ENCODE peak calls at places on chromosomes 11 and 22, in eight cellular contexts. One of them, this sample, is unnamed.

GRCh38 chr11:65209711-65210360 is 28.1 kb downstream of the CAPN1 start:
- DNase-seq in suprapubic skin: peak
- DNase-seq in AG09309: no peak
- DNase-seq in IMR-90: no peak
- DNase-seq in heart left ventricle: no peak
- DNase-seq in RWPE2: no peak
- DNase-seq in kidney epithelial cell: no peak
- DNase-seq in fibroblast of lung: no peak
- DNase-seq in this sample: no peak

GRCh38 chr22:38423512-38424503 is 31.2 kb downstream of the KCNJ4 start:
- DNase-seq in suprapubic skin: no peak
- DNase-seq in AG09309: no peak
- DNase-seq in IMR-90: no peak
- DNase-seq in heart left ventricle: peak
- DNase-seq in RWPE2: no peak
- DNase-seq in kidney epithelial cell: no peak
- DNase-seq in fibroblast of lung: no peak
- DNase-seq in this sample: no peak

GRCh38 chr11:125394306-125394705 is 101.8 kb downstream of the FEZ1 start:
- DNase-seq in suprapubic skin: no peak
- DNase-seq in AG09309: no peak
- DNase-seq in IMR-90: no peak
- DNase-seq in heart left ventricle: no peak
- DNase-seq in RWPE2: no peak
- DNase-seq in kidney epithelial cell: no peak
- DNase-seq in fibroblast of lung: no peak
- DNase-seq in this sample: no peak

GRCh38 chr11:114615448-114616361 is 20.1 kb upstream of the NXPE4 start:
- DNase-seq in suprapubic skin: no peak
- DNase-seq in AG09309: no peak
- DNase-seq in IMR-90: no peak
- DNase-seq in heart left ventricle: no peak
- DNase-seq in RWPE2: no peak
- DNase-seq in kidney epithelial cell: no peak
- DNase-seq in fibroblast of lung: no peak
- DNase-seq in this sample: no peak

GRCh38 chr22:31447337-31447736 is 42.3 kb downstream of the EIF4ENIF1 start:
- DNase-seq in suprapubic skin: no peak
- DNase-seq in AG09309: no peak
- DNase-seq in IMR-90: no peak
- DNase-seq in heart left ventricle: peak
- DNase-seq in RWPE2: no peak
- DNase-seq in kidney epithelial cell: no peak
- DNase-seq in fibroblast of lung: no peak
- DNase-seq in this sample: no peak

GRCh38 chr11:10648896-10649295 is 44.7 kb downstream of the IRAG1 start:
- DNase-seq in suprapubic skin: peak
- DNase-seq in AG09309: no peak
- DNase-seq in IMR-90: no peak
- DNase-seq in heart left ventricle: no peak
- DNase-seq in RWPE2: no peak
- DNase-seq in kidney epithelial cell: no peak
- DNase-seq in fibroblast of lung: no peak
- DNase-seq in this sample: no peak

GRCh38 chr11:8219257-8220021 is 44.2 kb downstream of the LMO1 start:
- DNase-seq in suprapubic skin: no peak
- DNase-seq in AG09309: no peak
- DNase-seq in IMR-90: peak
- DNase-seq in heart left ventricle: peak
- DNase-seq in RWPE2: no peak
- DNase-seq in kidney epithelial cell: peak
- DNase-seq in fibroblast of lung: peak
- DNase-seq in this sample: peak

GRCh38 chr11:3178349-3178748 is 13.2 kb upstream of the OSBPL5 start:
- DNase-seq in suprapubic skin: no peak
- DNase-seq in AG09309: no peak
- DNase-seq in IMR-90: no peak
- DNase-seq in heart left ventricle: no peak
- DNase-seq in RWPE2: no peak
- DNase-seq in kidney epithelial cell: no peak
- DNase-seq in fibroblast of lung: peak
- DNase-seq in this sample: peak

GRCh38 chr22:50600967-50601668 is 525 bp downstream of the MAPK8IP2 start:
- DNase-seq in suprapubic skin: no peak
- DNase-seq in AG09309: no peak
- DNase-seq in IMR-90: no peak
- DNase-seq in heart left ventricle: no peak
- DNase-seq in RWPE2: peak
- DNase-seq in kidney epithelial cell: no peak
- DNase-seq in fibroblast of lung: no peak
- DNase-seq in this sample: no peak

GRCh38 chr11:72844356-72844755 is 30.1 kb downstream of the ATG16L2 start:
- DNase-seq in suprapubic skin: no peak
- DNase-seq in AG09309: peak
- DNase-seq in IMR-90: peak
- DNase-seq in heart left ventricle: peak
- DNase-seq in RWPE2: no peak
- DNase-seq in kidney epithelial cell: no peak
- DNase-seq in fibroblast of lung: peak
- DNase-seq in this sample: peak

GRCh38 chr11:70567680-70568503 is 169.6 kb downstream of the CTTN start:
- DNase-seq in suprapubic skin: no peak
- DNase-seq in AG09309: no peak
- DNase-seq in IMR-90: peak
- DNase-seq in heart left ventricle: peak
- DNase-seq in RWPE2: peak
- DNase-seq in kidney epithelial cell: no peak
- DNase-seq in fibroblast of lung: peak
- DNase-seq in this sample: peak

GRCh38 chr11:47356129-47356997 is 3.9 kb upstream of the MYBPC3 start:
- DNase-seq in suprapubic skin: no peak
- DNase-seq in AG09309: no peak
- DNase-seq in IMR-90: no peak
- DNase-seq in heart left ventricle: no peak
- DNase-seq in RWPE2: no peak
- DNase-seq in kidney epithelial cell: no peak
- DNase-seq in fibroblast of lung: no peak
- DNase-seq in this sample: no peak

GRCh38 chr11:47355283-47356128 is 3.0 kb upstream of the MYBPC3 start:
- DNase-seq in suprapubic skin: peak
- DNase-seq in AG09309: peak
- DNase-seq in IMR-90: peak
- DNase-seq in heart left ventricle: peak
- DNase-seq in RWPE2: peak
- DNase-seq in kidney epithelial cell: peak
- DNase-seq in fibroblast of lung: peak
- DNase-seq in this sample: peak

GRCh38 chr11:47354913-47355282 is 2.4 kb upstream of the MYBPC3 start:
- DNase-seq in suprapubic skin: no peak
- DNase-seq in AG09309: no peak
- DNase-seq in IMR-90: no peak
- DNase-seq in heart left ventricle: no peak
- DNase-seq in RWPE2: no peak
- DNase-seq in kidney epithelial cell: no peak
- DNase-seq in fibroblast of lung: no peak
- DNase-seq in this sample: no peak

GRCh38 chr11:47352556-47352955 is at the start of gene MYBPC3:
- DNase-seq in suprapubic skin: no peak
- DNase-seq in AG09309: no peak
- DNase-seq in IMR-90: no peak
- DNase-seq in heart left ventricle: peak
- DNase-seq in RWPE2: no peak
- DNase-seq in kidney epithelial cell: no peak
- DNase-seq in fibroblast of lung: no peak
- DNase-seq in this sample: no peak

GRCh38 chr11:47353978-47354774 is 1.7 kb upstream of the MYBPC3 start:
- DNase-seq in suprapubic skin: no peak
- DNase-seq in AG09309: no peak
- DNase-seq in IMR-90: no peak
- DNase-seq in heart left ventricle: no peak
- DNase-seq in RWPE2: no peak
- DNase-seq in kidney epithelial cell: no peak
- DNase-seq in fibroblast of lung: no peak
- DNase-seq in this sample: no peak
- H3K4me3 ChIP-seq in suprapubic skin: peak
- H3K4me3 ChIP-seq in AG09309: no peak
- H3K4me3 ChIP-seq in IMR-90: no peak
- H3K4me3 ChIP-seq in heart left ventricle: no peak
- H3K4me3 ChIP-seq in RWPE2: no peak
- H3K4me3 ChIP-seq in kidney epithelial cell: no peak
- H3K4me3 ChIP-seq in fibroblast of lung: no peak
- H3K4me3 ChIP-seq in this sample: peak

GRCh38 chr11:94746721-94747120 is 21.4 kb upstream of the AMOTL1 start:
- DNase-seq in suprapubic skin: no peak
- DNase-seq in AG09309: no peak
- DNase-seq in IMR-90: no peak
- DNase-seq in heart left ventricle: no peak
- DNase-seq in RWPE2: no peak
- DNase-seq in kidney epithelial cell: no peak
- DNase-seq in fibroblast of lung: no peak
- DNase-seq in this sample: no peak
- TF ChIP-seq CTCF in suprapubic skin: no peak
- TF ChIP-seq CTCF in AG09309: no peak
- TF ChIP-seq CTCF in IMR-90: no peak
- TF ChIP-seq CTCF in heart left ventricle: no peak
- TF ChIP-seq CTCF in RWPE2: no peak
- TF ChIP-seq CTCF in kidney epithelial cell: no peak
- TF ChIP-seq CTCF in fibroblast of lung: no peak
- TF ChIP-seq CTCF in this sample: no peak

GRCh38 chr11:63764712-63765631 is 3.6 kb downstream of the ZFTA start:
- DNase-seq in suprapubic skin: no peak
- DNase-seq in AG09309: no peak
- DNase-seq in IMR-90: no peak
- DNase-seq in heart left ventricle: no peak
- DNase-seq in RWPE2: peak
- DNase-seq in kidney epithelial cell: no peak
- DNase-seq in fibroblast of lung: no peak
- DNase-seq in this sample: no peak

GRCh38 chr11:63764201-63764711 is 4.3 kb downstream of the ZFTA start:
- DNase-seq in suprapubic skin: no peak
- DNase-seq in AG09309: no peak
- DNase-seq in IMR-90: no peak
- DNase-seq in heart left ventricle: peak
- DNase-seq in RWPE2: no peak
- DNase-seq in kidney epithelial cell: no peak
- DNase-seq in fibroblast of lung: no peak
- DNase-seq in this sample: no peak

GRCh38 chr11:63762662-63763505 is 5.7 kb downstream of the ZFTA start:
- DNase-seq in suprapubic skin: no peak
- DNase-seq in AG09309: no peak
- DNase-seq in IMR-90: no peak
- DNase-seq in heart left ventricle: peak
- DNase-seq in RWPE2: no peak
- DNase-seq in kidney epithelial cell: no peak
- DNase-seq in fibroblast of lung: peak
- DNase-seq in this sample: no peak

GRCh38 chr11:63761870-63762661 is 6.5 kb downstream of the ZFTA start:
- DNase-seq in suprapubic skin: no peak
- DNase-seq in AG09309: no peak
- DNase-seq in IMR-90: no peak
- DNase-seq in heart left ventricle: peak
- DNase-seq in RWPE2: no peak
- DNase-seq in kidney epithelial cell: no peak
- DNase-seq in fibroblast of lung: no peak
- DNase-seq in this sample: no peak

DNA sequence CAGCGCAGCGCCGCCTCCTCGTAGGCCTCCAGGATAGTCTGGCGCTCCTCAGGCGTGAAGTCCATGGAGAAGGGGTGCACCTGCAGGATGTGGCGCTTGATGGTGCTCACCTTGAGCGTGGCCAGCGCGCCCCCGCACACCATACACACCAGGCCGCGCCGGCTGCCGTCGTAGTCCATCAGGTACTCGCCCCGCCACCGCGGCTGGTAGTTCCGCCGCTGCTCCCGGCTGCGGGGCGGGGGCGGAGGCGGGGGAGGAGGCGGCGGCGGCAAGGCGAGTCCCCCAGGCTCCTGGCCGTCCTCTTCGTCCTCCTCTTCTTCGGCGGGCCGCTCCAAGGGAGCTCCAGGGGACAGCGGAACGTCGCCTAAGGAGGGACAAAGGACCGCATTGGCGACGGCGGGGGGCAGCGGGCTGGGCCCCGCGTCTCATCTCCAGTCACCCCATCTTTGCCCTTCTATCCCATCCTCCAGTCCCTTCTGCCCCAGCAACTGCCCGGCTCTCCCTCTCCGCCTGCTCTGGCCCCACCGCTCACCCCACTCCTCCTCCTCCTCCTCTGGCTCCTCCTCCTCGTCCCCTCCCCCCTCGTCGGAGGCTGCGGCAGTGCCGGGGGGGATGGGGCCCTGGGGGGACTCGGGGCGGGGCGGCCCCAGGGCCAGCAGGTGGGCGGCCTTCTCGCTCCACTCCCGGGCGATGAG is 4.9 kb downstream of the ZFTA start:
- DNase-seq in suprapubic skin: no peak
- DNase-seq in AG09309: no peak
- DNase-seq in IMR-90: no peak
- DNase-seq in heart left ventricle: peak
- DNase-seq in RWPE2: peak
- DNase-seq in kidney epithelial cell: no peak
- DNase-seq in fibroblast of lung: no peak
- DNase-seq in this sample: no peak
- H3K4me3 ChIP-seq in suprapubic skin: peak
- H3K4me3 ChIP-seq in AG09309: no peak
- H3K4me3 ChIP-seq in IMR-90: no peak
- H3K4me3 ChIP-seq in heart left ventricle: no peak
- H3K4me3 ChIP-seq in RWPE2: no peak
- H3K4me3 ChIP-seq in kidney epithelial cell: no peak
- H3K4me3 ChIP-seq in fibroblast of lung: no peak
- H3K4me3 ChIP-seq in this sample: no peak

GRCh38 chr22:27686534-27686933 is 115.0 kb downstream of the MN1 start:
- DNase-seq in suprapubic skin: no peak
- DNase-seq in AG09309: no peak
- DNase-seq in IMR-90: peak
- DNase-seq in heart left ventricle: peak
- DNase-seq in RWPE2: no peak
- DNase-seq in kidney epithelial cell: no peak
- DNase-seq in fibroblast of lung: peak
- DNase-seq in this sample: peak

GRCh38 chr22:27689664-27690063 is 111.9 kb downstream of the MN1 start:
- DNase-seq in suprapubic skin: no peak
- DNase-seq in AG09309: no peak
- DNase-seq in IMR-90: no peak
- DNase-seq in heart left ventricle: no peak
- DNase-seq in RWPE2: no peak
- DNase-seq in kidney epithelial cell: no peak
- DNase-seq in fibroblast of lung: no peak
- DNase-seq in this sample: no peak

GRCh38 chr22:27685971-27686370 is 115.6 kb downstream of the MN1 start:
- DNase-seq in suprapubic skin: no peak
- DNase-seq in AG09309: no peak
- DNase-seq in IMR-90: no peak
- DNase-seq in heart left ventricle: no peak
- DNase-seq in RWPE2: no peak
- DNase-seq in kidney epithelial cell: no peak
- DNase-seq in fibroblast of lung: no peak
- DNase-seq in this sample: no peak

GRCh38 chr22:27690596-27690995 is 111.0 kb downstream of the MN1 start:
- DNase-seq in suprapubic skin: no peak
- DNase-seq in AG09309: no peak
- DNase-seq in IMR-90: no peak
- DNase-seq in heart left ventricle: no peak
- DNase-seq in RWPE2: no peak
- DNase-seq in kidney epithelial cell: no peak
- DNase-seq in fibroblast of lung: no peak
- DNase-seq in this sample: no peak

GRCh38 chr22:27687984-27688545 is 113.5 kb downstream of the MN1 start:
- DNase-seq in suprapubic skin: no peak
- DNase-seq in AG09309: no peak
- DNase-seq in IMR-90: no peak
- DNase-seq in heart left ventricle: no peak
- DNase-seq in RWPE2: no peak
- DNase-seq in kidney epithelial cell: no peak
- DNase-seq in fibroblast of lung: peak
- DNase-seq in this sample: no peak
- TF ChIP-seq CTCF in suprapubic skin: no peak
- TF ChIP-seq CTCF in AG09309: no peak
- TF ChIP-seq CTCF in IMR-90: no peak
- TF ChIP-seq CTCF in heart left ventricle: no peak
- TF ChIP-seq CTCF in RWPE2: no peak
- TF ChIP-seq CTCF in kidney epithelial cell: no peak
- TF ChIP-seq CTCF in fibroblast of lung: no peak
- TF ChIP-seq CTCF in this sample: no peak

This sample was measured in AG10803.